ENCODE peak calls at places on chromosomes 1 and 21, in seven cellular contexts. W, U, L, N, F, D and G are unnamed samples.

GRCh38 chr1:174871886-174872285 is 127.9 kb upstream of the CACYBP start:
- DNase-seq in F (no peak), W (no peak), N (peak; percentile 25), L (no peak), D (no peak), U (no peak), G (no peak)

GRCh38 chr1:15345711-15346355 is 63.9 kb upstream of the EFHD2 start:
- DNase-seq in L (peak; percentile 58), U (peak; percentile 77), W (peak; percentile 44), N (peak; percentile 39), D (no peak), F (no peak), G (peak; percentile 77)

GRCh38 chr1:15803380-15803779 is 4.1 kb downstream of the UQCRHL start:
- DNase-seq in D (peak; percentile 36), U (peak; percentile 54), N (no peak), F (no peak), W (no peak), L (no peak), G (peak; percentile 60)

GRCh38 chr1:53349369-53349705 is 21.5 kb upstream of the LRP8 start:
- DNase-seq in D (no peak), N (no peak), U (no peak), F (no peak), W (no peak), L (no peak), G (no peak)

GRCh38 chr21:44658913-44659595 is 1.3 kb downstream of the KRTAP12-3 start:
- DNase-seq in F (no peak), U (no peak), N (no peak), W (no peak), L (no peak), D (no peak), G (no peak)

GRCh38 chr21:28126521-28127317 is 866.0 kb downstream of the LTN1 start:
- DNase-seq in F (no peak), D (no peak), N (no peak), U (no peak), L (no peak), W (no peak), G (no peak)

GRCh38 chr1:66723985-66724384 is 28.3 kb upstream of the DYNLT5 start:
- DNase-seq in W (no peak), N (no peak), F (no peak), D (no peak), L (no peak), U (no peak), G (no peak)

GRCh38 chr1:201461193-201461657 is 7.8 kb downstream of the PHLDA3 start:
- DNase-seq in D (no peak), W (no peak), L (no peak), N (peak; percentile 93), U (peak; percentile 99), F (no peak), G (no peak)

GRCh38 chr1:52842643-52843310 is at the start of gene ZYG11A:
- DNase-seq in W (peak; percentile 29), D (peak; percentile 80), F (no peak), N (peak; percentile 84), U (peak; percentile 44), L (peak; percentile 95), G (peak; percentile 94)

GRCh38 chr1:191709215-191709614 is 449.0 kb upstream of the RGS18 start:
- DNase-seq in F (no peak), U (peak; percentile 9), N (no peak), W (no peak), D (no peak), L (no peak), G (no peak)

GRCh38 chr1:184624051-184624450 is 130.6 kb downstream of the EDEM3 start:
- DNase-seq in F (no peak), D (no peak), L (no peak), N (peak; percentile 51), W (no peak), U (peak; percentile 98), G (no peak)

GRCh38 chr1:173280899-173281660 is 73.9 kb upstream of the TNFSF4 start:
- DNase-seq in W (no peak), D (no peak), F (no peak), L (no peak), N (no peak), U (no peak), G (no peak)

GRCh38 chr1:94919241-94920030 is 7.5 kb downstream of the CNN3 start:
- DNase-seq in W (no peak), F (no peak), N (no peak), U (no peak), D (no peak), L (no peak), G (no peak)

GRCh38 chr1:92484472-92485373 is 2.0 kb downstream of the GFI1 start:
- DNase-seq in U (no peak), W (peak; percentile 52), L (peak; percentile 75), F (no peak), N (no peak), D (peak; percentile 66), G (peak; percentile 73)

GRCh38 chr1:107990606-107991005 is 25.6 kb upstream of the VAV3 start:
- DNase-seq in F (no peak), W (no peak), N (peak; percentile 33), D (no peak), U (peak; percentile 56), L (no peak), G (no peak)

GRCh38 chr1:109482796-109483638 is 688 bp upstream of the ATXN7L2 start:
- DNase-seq in L (no peak), U (no peak), D (peak; percentile 60), W (peak; percentile 16), F (no peak), N (no peak), G (peak; percentile 41)

GRCh38 chr1:37650173-37650572 is 15.5 kb upstream of the RSPO1 start:
- DNase-seq in D (no peak), L (no peak), N (no peak), W (no peak), F (no peak), U (no peak), G (no peak)

GRCh38 chr1:196027127-196027526 is 581.1 kb downstream of the KCNT2 start:
- DNase-seq in W (no peak), F (no peak), L (no peak), N (no peak), D (no peak), U (no peak), G (no peak)

GRCh38 chr1:41418868-41419583 is 57.8 kb downstream of the FOXO6 start:
- DNase-seq in U (peak; percentile 92), L (no peak), D (no peak), W (no peak), F (peak; percentile 18), N (peak; percentile 95), G (no peak)

GRCh38 chr1:117967900-117968299 is 38.4 kb downstream of the WDR3 start:
- DNase-seq in N (peak; percentile 26), L (no peak), W (no peak), U (peak; percentile 68), D (no peak), F (no peak), G (no peak)

GRCh38 chr1:117964290-117965038 is 34.9 kb downstream of the WDR3 start:
- DNase-seq in D (no peak), W (no peak), L (no peak), F (no peak), N (no peak), U (no peak), G (no peak)

GRCh38 chr1:117971777-117972176 is 42.2 kb downstream of the WDR3 start:
- DNase-seq in W (no peak), D (no peak), L (no peak), U (no peak), N (no peak), F (no peak), G (no peak)

GRCh38 chr1:117970251-117970650 is 40.7 kb downstream of the WDR3 start:
- DNase-seq in W (no peak), N (no peak), D (no peak), L (no peak), F (no peak), U (no peak), G (no peak)

DNA sequence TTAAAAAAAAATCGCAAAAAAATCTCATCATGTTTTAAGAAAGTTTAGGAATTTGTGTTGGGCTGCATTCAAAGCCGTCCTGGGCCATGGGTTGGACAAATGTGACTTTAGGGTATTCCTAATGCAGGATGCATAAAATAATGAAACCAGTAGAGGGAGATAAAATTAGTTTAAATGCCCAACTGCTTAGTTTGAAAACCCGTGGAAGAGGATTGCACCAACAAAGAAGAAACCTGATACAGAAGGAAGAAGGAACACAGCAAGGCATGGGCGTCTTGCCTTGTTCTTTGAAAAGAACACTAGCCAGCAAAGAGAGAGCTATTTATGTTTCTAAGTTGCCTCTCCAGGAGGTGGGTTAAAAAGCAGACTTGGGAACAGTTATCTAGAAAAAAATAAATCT is 37.9 kb downstream of the WDR3 start:
- DNase-seq in L (no peak), W (no peak), U (peak; percentile 57), D (no peak), N (peak; percentile 28), F (no peak), G (no peak)
- TF ChIP-seq CTCF in L (peak; percentile 8), W (no peak), U (peak; percentile 27), D (no peak), N (peak; percentile 12), F (no peak), G (no peak)

DNA sequence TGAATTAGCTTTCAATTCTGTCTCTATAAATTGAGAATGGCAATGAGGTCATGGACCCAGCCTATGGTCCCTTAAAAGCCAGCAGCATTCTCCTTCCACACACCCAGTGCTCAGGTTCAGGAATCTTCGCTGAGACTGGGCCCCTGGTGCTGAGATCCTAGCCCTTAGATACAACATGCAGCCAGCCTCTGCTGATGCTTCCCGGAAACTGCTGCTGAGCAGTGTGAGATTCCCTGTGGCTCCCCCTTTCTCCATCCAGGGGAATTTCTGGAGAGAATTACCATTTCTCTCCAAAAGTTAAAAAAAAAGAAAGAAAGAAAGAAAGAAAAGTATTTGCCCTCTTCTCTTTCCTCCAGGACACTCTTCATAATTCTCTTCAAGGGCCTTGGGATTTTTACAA is 31.7 kb upstream of the RALGPS2 start:
- DNase-seq in D (peak; percentile 47), F (no peak), W (no peak), N (no peak), U (no peak), L (no peak), G (no peak)
- TF ChIP-seq CTCF in D (no peak), F (no peak), W (no peak), N (no peak), U (no peak), L (no peak), G (no peak)

GRCh38 chr1:89780721-89781120 is 40.1 kb upstream of the LRRC8D start:
- DNase-seq in N (peak; percentile 46), W (no peak), L (peak; percentile 27), U (peak; percentile 61), D (no peak), F (no peak), G (peak; percentile 37)
- TF ChIP-seq CTCF in N (peak; percentile 42), W (peak; percentile 48), L (peak; percentile 27), U (peak; percentile 38), D (no peak), F (no peak), G (no peak)

DNA sequence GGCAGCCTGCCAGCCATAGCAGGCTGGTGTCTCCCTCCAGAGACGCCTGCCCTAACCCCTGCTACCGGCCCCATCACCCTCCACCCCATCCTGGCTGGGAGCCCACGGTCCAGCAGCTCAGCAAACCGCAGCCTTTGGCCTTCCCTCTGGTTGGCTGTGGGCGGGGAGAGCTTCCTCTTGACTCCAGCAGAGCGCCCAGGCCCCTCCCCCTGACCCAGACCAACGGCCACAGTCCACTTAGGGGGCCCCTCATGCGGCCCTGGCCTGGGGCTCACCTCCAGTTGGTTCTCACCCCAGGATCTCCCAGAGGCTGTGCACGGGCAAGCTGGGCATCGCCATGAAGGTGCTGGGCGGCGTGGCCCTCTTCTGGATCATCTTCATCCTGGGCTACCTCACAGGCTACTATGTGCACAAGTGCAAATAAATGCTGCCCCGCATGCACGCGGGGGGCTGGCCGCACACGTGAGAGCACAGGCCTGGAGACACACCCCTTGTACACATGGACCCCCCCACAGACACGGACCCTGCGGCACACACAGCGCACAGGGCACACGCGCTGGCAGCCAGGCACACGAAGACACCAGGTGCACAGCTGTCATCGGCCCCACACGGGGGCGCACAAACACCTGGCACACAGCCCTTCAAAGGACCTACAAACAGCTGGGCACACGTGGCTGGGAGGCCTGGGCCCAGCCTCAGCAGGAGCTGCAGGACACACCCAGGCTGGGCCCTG is 3.1 kb downstream of the SMIM1 start:
- DNase-seq in U (peak; percentile 59), L (peak; percentile 58), N (peak; percentile 51), D (peak; percentile 64), W (peak; percentile 44), F (no peak), G (peak; percentile 84)
- TF ChIP-seq CTCF in U (peak; percentile 34), L (peak; percentile 83), N (peak; percentile 50), D (peak; percentile 27), W (peak; percentile 50), F (peak; percentile 23), G (peak; percentile 42)